ENCODE peak calls at places on chromosomes 2 and 18, in five cellular contexts. R is frontal cortex, T is GM12892, Y is GM23248, H is HEK293T. X is an unnamed sample.

GRCh38 chr2:216830346-216830745 is 29.5 kb downstream of the TNP1 start:
- DNase-seq in R (no peak), H (no peak), T (no peak), Y (no peak), X (no peak)

GRCh38 chr18:40577255-40577654 is 1377.8 kb upstream of the PIK3C3 start:
- DNase-seq in R (no peak), T (no peak), Y (no peak), H (no peak), X (no peak)

GRCh38 chr18:54679318-54680149 is 88.5 kb downstream of the DYNAP start:
- DNase-seq in R (peak; percentile 25), H (peak; percentile 27), Y (peak; percentile 82), T (no peak), X (peak; percentile 43)

GRCh38 chr18:51762373-51762772 is 564.9 kb upstream of the MEX3C start:
- DNase-seq in Y (no peak), H (no peak), R (no peak), T (no peak), X (no peak)

GRCh38 chr18:456361-456821 is 44.1 kb downstream of the COLEC12 start:
- DNase-seq in R (no peak), H (no peak), Y (peak; percentile 87), T (no peak), X (no peak)

GRCh38 chr2:157125685-157126084 is 131.8 kb upstream of the GALNT5 start:
- DNase-seq in H (no peak), R (no peak), T (no peak), Y (no peak), X (no peak)

GRCh38 chr2:204749319-204749718 is 204.0 kb downstream of the PARD3B start:
- DNase-seq in R (no peak), Y (peak; percentile 89), T (no peak), H (no peak), X (no peak)

GRCh38 chr2:239826786-239827510 is 198.2 kb downstream of the NDUFA10 start:
- DNase-seq in H (no peak), Y (no peak), T (no peak), R (no peak), X (no peak)

GRCh38 chr2:171883275-171883893 is 10.7 kb downstream of the SLC25A12 start:
- DNase-seq in T (no peak), R (no peak), H (no peak), Y (no peak), X (no peak)

GRCh38 chr2:28454016-28454930 is 41.6 kb upstream of the PLB1 start:
- DNase-seq in H (no peak), Y (peak; percentile 25), T (no peak), R (no peak), X (no peak)

GRCh38 chr2:152098033-152098797 is 629 bp downstream of the CACNB4 start:
- DNase-seq in T (peak; percentile 41), Y (peak; percentile 55), H (peak; percentile 54), R (peak; percentile 31), X (no peak)

GRCh38 chr2:151350579-151351195 is 6.7 kb upstream of the TNFAIP6 start:
- DNase-seq in T (no peak), R (no peak), H (no peak), Y (peak; percentile 32), X (no peak)

GRCh38 chr2:151845481-151845880 is 17.3 kb upstream of the ARL5A start:
- DNase-seq in H (no peak), R (no peak), T (no peak), Y (no peak), X (no peak)

GRCh38 chr2:98869868-98870267 is 66.2 kb downstream of the CRACDL start:
- DNase-seq in H (no peak), R (no peak), T (no peak), Y (no peak), X (no peak)